ENCODE peak calls at places on chromosomes 11 and 22, in ten cellular contexts. T is neural progenitor cell, O is MM.1S, F is lower leg skin, D is PC-3, N is psoas muscle, C is nephron progenitor cell, Q is chondrocyte, G is AG10803, Z is heart left ventricle. P is an unnamed sample.

GRCh38 chr22:24175160-24175808 is 6.0 kb upstream of the SUSD2 start:
- DNase-seq in T (peak; percentile 85), O (peak; percentile 42), F (peak; percentile 94), D (peak; percentile 67), N (peak; percentile 85), C (peak; percentile 75), Q (no peak), G (peak; percentile 75), Z (peak; percentile 84), P (peak; percentile 66)

GRCh38 chr11:71200761-71201160 is 51.6 kb downstream of the SHANK2 start:
- DNase-seq in T (no peak), O (no peak), F (no peak), D (no peak), N (no peak), C (no peak), Q (peak; percentile 44), G (no peak), Z (no peak), P (no peak)

GRCh38 chr22:25232301-25232700 is 12.9 kb downstream of the CRYBB2 start:
- DNase-seq in T (no peak), O (no peak), F (no peak), D (no peak), N (no peak), C (no peak), Q (no peak), G (peak; percentile 31), Z (no peak), P (no peak)

GRCh38 chr11:10050561-10050960 is 243.5 kb downstream of the SBF2 start:
- DNase-seq in T (no peak), O (no peak), F (no peak), D (peak; percentile 85), N (no peak), C (no peak), Q (no peak), G (no peak), Z (no peak), P (no peak)

GRCh38 chr11:394034-394857 is at the start of gene PKP3:
- DNase-seq in T (peak; percentile 63), O (no peak), F (no peak), D (peak; percentile 93), N (peak; percentile 54), C (no peak), Q (no peak), G (peak; percentile 26), Z (no peak), P (no peak)

GRCh38 chr22:29947410-29948387 is 64.7 kb downstream of the MTMR3 start:
- DNase-seq in T (no peak), O (no peak), F (no peak), D (no peak), N (no peak), C (no peak), Q (no peak), G (peak; percentile 49), Z (no peak), P (no peak)

GRCh38 chr11:28488336-28488735 is 380.1 kb downstream of the METTL15 start:
- DNase-seq in T (no peak), O (no peak), F (no peak), D (no peak), N (no peak), C (no peak), Q (no peak), G (no peak), Z (no peak), P (no peak)

GRCh38 chr11:45664376-45665205 is 831 bp downstream of the CHST1 start:
- DNase-seq in T (peak; percentile 50), O (no peak), F (no peak), D (no peak), N (no peak), C (peak; percentile 57), Q (peak; percentile 87), G (no peak), Z (no peak), P (no peak)

GRCh38 chr11:116294630-116295029 is 478.2 kb downstream of the BUD13 start:
- DNase-seq in T (no peak), O (no peak), F (no peak), D (no peak), N (no peak), C (no peak), Q (no peak), G (peak; percentile 9), Z (no peak), P (no peak)

GRCh38 chr11:129593098-129593497 is 217.4 kb downstream of the BARX2 start:
- DNase-seq in T (peak; percentile 11), O (no peak), F (no peak), D (peak; percentile 39), N (no peak), C (no peak), Q (no peak), G (no peak), Z (no peak), P (no peak)

GRCh38 chr11:1730230-1730629 is 20.2 kb downstream of the IFITM10 start:
- DNase-seq in T (no peak), O (no peak), F (peak; percentile 75), D (no peak), N (no peak), C (no peak), Q (no peak), G (no peak), Z (no peak), P (no peak)

GRCh38 chr22:46050916-46051614 is 74.1 kb upstream of the WNT7B start:
- DNase-seq in T (no peak), O (no peak), F (peak; percentile 82), D (no peak), N (no peak), C (no peak), Q (peak; percentile 69), G (no peak), Z (no peak), P (peak; percentile 16)

GRCh38 chr11:20093775-20094174 is 66.5 kb downstream of the DBX1 start:
- DNase-seq in T (peak; percentile 43), O (no peak), F (no peak), D (no peak), N (no peak), C (no peak), Q (no peak), G (no peak), Z (no peak), P (no peak)

GRCh38 chr11:82775736-82776346 is 42.2 kb upstream of the FAM181B start:
- DNase-seq in T (peak; percentile 59), O (peak; percentile 80), F (no peak), D (peak; percentile 89), N (no peak), C (peak; percentile 43), Q (no peak), G (peak; percentile 42), Z (no peak), P (no peak)

GRCh38 chr22:20180245-20180630 is 29.4 kb upstream of the CCDC188 start:
- DNase-seq in T (peak; percentile 49), O (no peak), F (no peak), D (no peak), N (no peak), C (no peak), Q (no peak), G (no peak), Z (no peak), P (no peak)
- TF ChIP-seq CTCF in T (peak; percentile 57), O (peak; percentile 30), F (no peak), D (peak; percentile 50), N (no peak), C (peak; percentile 37), Q (peak; percentile 63), G (no peak), Z (peak; percentile 19), P (no peak)

GRCh38 chr11:73729594-73730206 is 31.2 kb downstream of the RAB6A start:
- DNase-seq in T (peak; percentile 78), O (no peak), F (peak; percentile 29), D (peak; percentile 45), N (no peak), C (peak; percentile 16), Q (no peak), G (no peak), Z (no peak), P (no peak)
- TF ChIP-seq CTCF in T (peak; percentile 67), O (peak; percentile 46), F (no peak), D (peak; percentile 66), N (peak; percentile 28), C (peak; percentile 47), Q (peak; percentile 58), G (peak; percentile 43), Z (peak; percentile 14), P (no peak)

DNA sequence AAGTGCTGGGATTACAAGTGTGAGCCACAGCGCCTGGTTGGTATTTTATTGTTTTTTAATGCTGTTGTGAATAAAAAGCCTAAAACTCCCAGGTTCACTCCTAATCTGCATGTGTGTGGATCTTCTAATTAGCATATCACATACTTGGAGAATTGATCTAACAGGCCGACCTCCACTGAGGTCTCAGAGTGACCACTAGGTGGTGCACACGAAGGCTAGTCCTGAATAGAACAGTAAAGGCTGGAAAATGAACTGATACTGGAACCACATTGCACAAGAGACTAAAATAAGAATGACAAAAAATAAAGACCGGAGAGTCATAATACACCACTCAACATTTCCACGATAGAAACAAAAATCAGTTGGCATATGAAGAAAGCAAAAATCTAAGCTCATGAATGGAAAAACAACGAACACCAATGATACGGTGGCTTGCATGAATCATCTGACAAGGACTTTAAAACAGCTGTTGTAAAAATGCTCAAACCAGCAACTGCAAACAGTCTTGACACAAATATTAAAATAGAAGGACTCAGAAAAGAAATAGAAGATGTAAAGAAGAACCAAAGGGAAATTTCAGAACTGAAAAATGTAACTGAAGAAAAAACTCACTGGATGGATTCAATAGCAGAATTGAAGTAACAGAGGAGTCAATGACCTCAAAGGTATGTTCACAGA is 19.2 kb downstream of the PIM3 start:
- DNase-seq in T (peak; percentile 73), O (peak; percentile 70), F (peak; percentile 50), D (peak; percentile 63), N (no peak), C (peak; percentile 25), Q (peak; percentile 2), G (peak; percentile 19), Z (peak; percentile 12), P (peak; percentile 20)
- TF ChIP-seq CTCF in T (peak; percentile 81), O (peak; percentile 80), F (no peak), D (peak; percentile 71), N (peak; percentile 43), C (peak; percentile 44), Q (peak; percentile 77), G (peak; percentile 56), Z (peak; percentile 57), P (no peak)

GRCh38 chr11:120613264-120614226 is 102.0 kb downstream of the GRIK4 start:
- DNase-seq in T (peak; percentile 26), O (no peak), F (no peak), D (no peak), N (no peak), C (no peak), Q (no peak), G (no peak), Z (no peak), P (no peak)

GRCh38 chr11:120612363-120613263 is 101.1 kb downstream of the GRIK4 start:
- DNase-seq in T (no peak), O (peak; percentile 52), F (no peak), D (no peak), N (no peak), C (no peak), Q (no peak), G (no peak), Z (peak; percentile 19), P (no peak)

GRCh38 chr11:120622189-120622912 is 110.8 kb downstream of the GRIK4 start:
- DNase-seq in T (no peak), O (peak; percentile 83), F (no peak), D (peak; percentile 22), N (no peak), C (no peak), Q (no peak), G (peak; percentile 12), Z (no peak), P (no peak)

DNA sequence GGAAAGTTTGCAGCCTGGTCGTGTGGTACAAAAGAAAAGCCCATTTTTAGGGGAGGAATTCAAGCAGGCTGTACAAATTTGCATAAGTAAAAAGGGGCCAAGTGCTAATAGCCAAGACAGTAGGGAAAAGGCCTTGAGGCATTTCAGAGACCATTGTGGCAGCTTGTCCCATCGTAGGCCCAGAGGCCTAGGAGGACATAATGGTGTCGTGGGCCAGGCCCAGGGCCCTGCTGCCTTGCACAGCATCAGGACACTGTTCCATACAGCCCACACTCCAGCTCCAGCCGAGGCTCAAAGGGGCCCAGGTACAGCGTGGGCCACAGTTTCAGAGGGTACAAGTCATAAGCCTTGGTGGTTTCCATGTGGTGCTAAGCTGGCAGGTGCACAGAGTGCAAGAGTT is 106.9 kb downstream of the GRIK4 start:
- DNase-seq in T (no peak), O (no peak), F (no peak), D (no peak), N (no peak), C (no peak), Q (no peak), G (no peak), Z (no peak), P (no peak)
- TF ChIP-seq CTCF in T (no peak), O (no peak), F (no peak), D (no peak), N (no peak), C (no peak), Q (no peak), G (no peak), Z (no peak), P (no peak)

P was measured in omental fat pad.